ENCODE peak calls at places on chromosomes 13 and 19, in seven cellular contexts. D is KBM-7; C is posterior cingulate gyrus; Y is GM23248; N is stimulated activated CD4-positive, alpha-beta T cell treated with anti-CD3 and anti-CD28 coated beads, Interleukin-15, amount 100 ng/mL, for 1 hour; P is left ventricle myocardium superior; U is ACHN. B is an unnamed sample.

GRCh38 chr13:44605275-44605674 is 29.1 kb upstream of the TSC22D1 start:
- DNase-seq in D (no peak), C (no peak), Y (peak; percentile 42), N (no peak), P (no peak), U (no peak), B (no peak)

GRCh38 chr13:35549481-35549880 is 73.0 kb upstream of the MAB21L1 start:
- DNase-seq in D (no peak), C (no peak), Y (peak; percentile 64), N (no peak), P (no peak), U (peak; percentile 74), B (peak; percentile 80)

GRCh38 chr19:50434525-50434924 is 1.8 kb downstream of the MYBPC2 start:
- DNase-seq in D (peak; percentile 19), C (peak; percentile 66), Y (no peak), N (no peak), P (no peak), U (no peak), B (no peak)

GRCh38 chr13:77239312-77239711 is 87.6 kb downstream of the MYCBP2 start:
- DNase-seq in D (no peak), C (no peak), Y (no peak), N (no peak), P (no peak), U (no peak), B (peak; percentile 48)

GRCh38 chr19:4304509-4305252 is at the start of gene FSD1:
- DNase-seq in D (peak; percentile 54), C (peak; percentile 94), Y (peak; percentile 81), N (peak; percentile 66), P (peak; percentile 51), U (peak; percentile 53), B (peak; percentile 56)

GRCh38 chr19:40921005-40921897 is 39.2 kb upstream of the CYP2A7 start:
- DNase-seq in D (no peak), C (no peak), Y (peak; percentile 4), N (no peak), P (no peak), U (peak; percentile 2), B (peak; percentile 95)

GRCh38 chr19:37513397-37513796 is 6.7 kb downstream of the ZNF793 start:
- DNase-seq in D (peak; percentile 27), C (no peak), Y (no peak), N (no peak), P (no peak), U (no peak), B (no peak)

GRCh38 chr19:3284759-3285646 is 60.5 kb downstream of the CELF5 start:
- DNase-seq in D (peak; percentile 90), C (no peak), Y (peak; percentile 64), N (peak; percentile 53), P (no peak), U (peak; percentile 72), B (peak; percentile 95)

GRCh38 chr19:50476224-50476942 is at the start of the genes EMC10 and GARIN5A:
- DNase-seq in D (peak; percentile 45), C (peak; percentile 96), Y (peak; percentile 89), N (peak; percentile 87), P (peak; percentile 95), U (peak; percentile 87), B (peak; percentile 95)